ENCODE peak calls at places on chromosomes 6 and 20, in seven cellular contexts. E is stomach, F is dorsolateral prefrontal cortex, A is foreskin fibroblast, J is tibial artery, Z is BJ, K is AG04449. T is an unnamed sample.
A peak's percentile ranks its signal among the peaks of the same experiment; 100 is the strongest.

GRCh38 chr6:131213501-131213990 is 78.3 kb downstream of the AKAP7 start:
- DNase-seq in E (no peak), F (no peak), A (peak; percentile 66), J (no peak), Z (no peak), K (no peak), T (no peak)

GRCh38 chr6:107304421-107305025 is 154.8 kb downstream of the PDSS2 start:
- DNase-seq in E (no peak), F (no peak), A (no peak), J (no peak), Z (no peak), K (no peak), T (no peak)

GRCh38 chr20:36153754-36154695 is 515 bp upstream of the EPB41L1 start:
- DNase-seq in E (peak; percentile 91), F (peak; percentile 92), A (peak; percentile 87), J (peak; percentile 86), Z (no peak), K (no peak), T (peak; percentile 69)

GRCh38 chr20:52291109-52291508 is 99.5 kb upstream of the ZFP64 start:
- DNase-seq in E (no peak), F (no peak), A (no peak), J (no peak), Z (no peak), K (no peak), T (no peak)

GRCh38 chr6:24982231-24982630 is 46.5 kb upstream of the RIPOR2 start:
- DNase-seq in E (no peak), F (no peak), A (peak; percentile 38), J (no peak), Z (peak; percentile 75), K (peak; percentile 34), T (no peak)

GRCh38 chr6:13923527-13924145 is 1.1 kb upstream of the RNF182 start:
- DNase-seq in E (no peak), F (no peak), A (peak; percentile 78), J (no peak), Z (peak; percentile 23), K (peak; percentile 19), T (peak; percentile 16)

GRCh38 chr6:9224539-9224938 is 789.2 kb upstream of the SLC35B3 start:
- DNase-seq in E (no peak), F (no peak), A (peak; percentile 61), J (no peak), Z (no peak), K (no peak), T (no peak)

GRCh38 chr6:35048631-35049083 is 92.5 kb downstream of the TCP11 start:
- DNase-seq in E (no peak), F (peak; percentile 66), A (peak; percentile 82), J (peak; percentile 54), Z (no peak), K (peak; percentile 40), T (no peak)

GRCh38 chr6:37126961-37127360 is 43.0 kb upstream of the PIM1 start:
- DNase-seq in E (no peak), F (no peak), A (no peak), J (no peak), Z (no peak), K (no peak), T (no peak)

GRCh38 chr20:50284811-50285375 is 94.3 kb downstream of the CEBPB start:
- DNase-seq in E (no peak), F (no peak), A (peak; percentile 58), J (no peak), Z (no peak), K (no peak), T (no peak)

GRCh38 chr6:161035981-161036263 is 44.4 kb downstream of the MAP3K4 start:
- DNase-seq in E (no peak), F (no peak), A (no peak), J (no peak), Z (no peak), K (no peak), T (no peak)

GRCh38 chr6:52547647-52548352 is 29.1 kb downstream of the TRAM2 start:
- DNase-seq in E (no peak), F (no peak), A (no peak), J (no peak), Z (no peak), K (no peak), T (no peak)

GRCh38 chr6:34543421-34543820 is 12.7 kb downstream of the SPDEF start:
- DNase-seq in E (no peak), F (no peak), A (peak; percentile 79), J (no peak), Z (peak; percentile 19), K (peak; percentile 29), T (no peak)

GRCh38 chr6:84151669-84152068 is 75.8 kb downstream of the CEP162 start:
- DNase-seq in E (no peak), F (no peak), A (peak; percentile 1), J (no peak), Z (no peak), K (no peak), T (no peak)

GRCh38 chr6:116631379-116631990 is 15.2 kb downstream of the RSPH4A start:
- DNase-seq in E (no peak), F (no peak), A (no peak), J (no peak), Z (no peak), K (no peak), T (peak; percentile 7)

GRCh38 chr6:2020909-2021308 is 224.5 kb downstream of the GMDS start:
- DNase-seq in E (no peak), F (no peak), A (peak; percentile 76), J (no peak), Z (peak; percentile 63), K (peak; percentile 31), T (no peak)

GRCh38 chr6:170147056-170147787 is 143.7 kb downstream of the DLL1 start:
- DNase-seq in E (no peak), F (peak; percentile 72), A (no peak), J (no peak), Z (no peak), K (no peak), T (no peak)

GRCh38 chr20:30175681-30176080 is 1081.8 kb upstream of the DEFB115 start:
- DNase-seq in E (no peak), F (no peak), A (no peak), J (no peak), Z (no peak), K (no peak), T (no peak)

GRCh38 chr6:87817226-87817625 is 115.2 kb upstream of the AKIRIN2 start:
- DNase-seq in E (no peak), F (no peak), A (peak; percentile 10), J (no peak), Z (no peak), K (no peak), T (no peak)

GRCh38 chr6:130913119-130913518 is 85.9 kb downstream of the SMLR1 start:
- DNase-seq in E (no peak), F (no peak), A (no peak), J (no peak), Z (no peak), K (no peak), T (peak; percentile 21)

DNA sequence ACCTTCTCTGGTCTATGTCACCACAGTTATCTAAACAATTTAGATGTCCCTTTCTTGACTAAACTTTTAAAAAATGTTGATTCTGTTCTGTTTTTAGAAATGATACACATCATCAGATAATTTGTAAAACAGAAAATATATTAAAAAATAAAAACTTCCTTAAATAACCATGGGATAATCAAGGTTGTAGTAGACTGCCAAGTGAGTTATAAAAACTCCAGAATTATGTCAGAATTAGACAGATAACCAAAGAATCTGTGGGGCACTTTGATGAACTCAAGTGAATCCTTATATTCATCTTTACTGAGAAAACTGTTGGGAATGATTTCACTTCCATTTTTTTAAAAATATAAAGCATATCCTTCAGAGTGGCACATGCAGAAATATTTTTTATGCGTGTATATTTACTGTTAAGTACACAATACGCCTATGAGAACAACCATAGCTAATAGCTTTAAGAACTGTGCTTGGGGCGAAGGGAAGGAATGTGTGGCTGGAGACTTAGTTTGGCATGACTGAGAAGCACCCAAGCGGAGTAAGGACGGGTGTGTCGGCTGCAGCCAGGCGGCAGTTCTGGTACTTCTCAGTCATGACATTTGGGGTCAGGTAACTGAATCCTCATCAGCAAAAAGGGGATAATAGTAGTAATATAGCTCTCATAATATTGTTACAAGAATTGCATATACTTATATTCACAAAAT is 604.7 kb upstream of the CITED2 start:
- DNase-seq in E (no peak), F (no peak), A (no peak), J (no peak), Z (no peak), K (no peak), T (no peak)
- TF ChIP-seq CTCF in E (no peak), F (no peak), A (no peak), J (no peak), Z (no peak), K (no peak), T (no peak)

GRCh38 chr6:96227135-96227534 is 211.4 kb downstream of the FUT9 start:
- DNase-seq in E (no peak), F (no peak), A (no peak), J (no peak), Z (no peak), K (no peak), T (no peak)
- TF ChIP-seq CTCF in E (no peak), F (no peak), A (no peak), J (no peak), Z (no peak), K (no peak), T (no peak)

GRCh38 chr6:132726608-132726975 is 12.7 kb upstream of the VNN1 start:
- DNase-seq in E (no peak), F (no peak), A (no peak), J (no peak), Z (no peak), K (no peak), T (no peak)

GRCh38 chr6:132725947-132726607 is 12.2 kb upstream of the VNN1 start:
- DNase-seq in E (no peak), F (no peak), A (no peak), J (no peak), Z (no peak), K (no peak), T (no peak)

GRCh38 chr6:132730560-132730959 is 16.7 kb upstream of the VNN1 start:
- DNase-seq in E (no peak), F (no peak), A (peak; percentile 64), J (no peak), Z (peak; percentile 37), K (no peak), T (no peak)

GRCh38 chr6:132731086-132731485 is 17.2 kb upstream of the VNN1 start:
- DNase-seq in E (no peak), F (no peak), A (peak; percentile 9), J (no peak), Z (no peak), K (no peak), T (no peak)

GRCh38 chr6:132728616-132729015 is 14.8 kb upstream of the VNN1 start:
- DNase-seq in E (no peak), F (no peak), A (no peak), J (no peak), Z (no peak), K (no peak), T (no peak)
- TF ChIP-seq CTCF in E (no peak), F (no peak), A (no peak), J (no peak), Z (no peak), K (no peak), T (no peak)

DNA sequence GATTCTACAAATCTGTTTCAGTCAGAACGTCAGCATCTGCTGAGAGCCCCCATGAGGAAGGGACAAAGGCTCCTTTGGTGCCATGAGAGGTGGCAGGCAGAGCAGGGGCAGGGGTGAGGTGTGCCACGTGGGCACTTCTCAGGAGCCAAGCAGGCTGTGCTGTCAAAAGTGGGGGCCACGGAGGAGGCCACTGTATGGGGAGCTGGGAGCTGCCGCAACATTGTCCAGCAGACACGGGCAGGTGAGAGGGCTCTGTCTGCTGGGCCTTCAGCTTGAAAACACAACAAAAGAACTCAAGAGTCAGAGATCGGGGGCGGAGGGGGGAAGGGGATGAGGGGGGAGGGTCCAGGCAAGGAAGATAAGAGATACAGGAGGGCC is 21.6 kb upstream of the FOXP4 start:
- DNase-seq in E (no peak), F (no peak), A (no peak), J (no peak), Z (no peak), K (no peak), T (no peak)
- TF ChIP-seq CTCF in E (no peak), F (no peak), A (no peak), J (no peak), Z (no peak), K (no peak), T (no peak)